ENCODE peak calls at places on chromosomes 16 and 17, in four cellular contexts. One of them, this sample, is unnamed.
A peak's percentile ranks its signal among the peaks of the same experiment; 100 is the strongest.

GRCh38 chr17:2776589-2777241 is 19.5 kb upstream of the RAP1GAP2 start:
- DNase-seq in HepG2: peak; percentile 34
- DNase-seq in A549: peak; percentile 46
- DNase-seq in SK-N-SH: peak; percentile 89
- DNase-seq in this sample: no peak

GRCh38 chr16:85652431-85653221 is 36.1 kb downstream of the GINS2 start:
- DNase-seq in HepG2: peak; percentile 27
- DNase-seq in A549: peak; percentile 25
- DNase-seq in SK-N-SH: peak; percentile 83
- DNase-seq in this sample: no peak

GRCh38 chr17:2192367-2193028 is 111.1 kb downstream of the SMG6 start:
- DNase-seq in HepG2: no peak
- DNase-seq in A549: peak; percentile 54
- DNase-seq in SK-N-SH: peak; percentile 30
- DNase-seq in this sample: peak; percentile 72

GRCh38 chr17:1640329-1641064 is 5.0 kb downstream of the SCARF1 start:
- DNase-seq in HepG2: no peak
- DNase-seq in A549: no peak
- DNase-seq in SK-N-SH: peak; percentile 28
- DNase-seq in this sample: no peak

GRCh38 chr16:83803811-83804210 is 4.0 kb upstream of the HSBP1 start:
- DNase-seq in HepG2: no peak
- DNase-seq in A549: no peak
- DNase-seq in SK-N-SH: no peak
- DNase-seq in this sample: no peak

GRCh38 chr17:40960144-40960543 is 6.6 kb downstream of the KRT39 start:
- DNase-seq in HepG2: no peak
- DNase-seq in A549: no peak
- DNase-seq in SK-N-SH: no peak
- DNase-seq in this sample: no peak

GRCh38 chr16:81600275-81600674 is 155.7 kb downstream of the CMIP start:
- DNase-seq in HepG2: peak; percentile 84
- DNase-seq in A549: no peak
- DNase-seq in SK-N-SH: peak; percentile 81
- DNase-seq in this sample: no peak

GRCh38 chr16:1167276-1168107 is 14.6 kb downstream of the CACNA1H start:
- DNase-seq in HepG2: no peak
- DNase-seq in A549: no peak
- DNase-seq in SK-N-SH: no peak
- DNase-seq in this sample: no peak

GRCh38 chr16:16107839-16108238 is 115.5 kb downstream of the ABCC6 start:
- DNase-seq in HepG2: no peak
- DNase-seq in A549: no peak
- DNase-seq in SK-N-SH: no peak
- DNase-seq in this sample: no peak

GRCh38 chr17:17693955-17694228 is 12.6 kb downstream of the RAI1 start:
- DNase-seq in HepG2: no peak
- DNase-seq in A549: no peak
- DNase-seq in SK-N-SH: no peak
- DNase-seq in this sample: no peak

GRCh38 chr16:50251375-50252081 is 14.8 kb upstream of the ADCY7 start:
- DNase-seq in HepG2: no peak
- DNase-seq in A549: no peak
- DNase-seq in SK-N-SH: no peak
- DNase-seq in this sample: no peak
- TF ChIP-seq PBX3 in HepG2: no peak
- TF ChIP-seq PBX3 in A549: no peak
- TF ChIP-seq PBX3 in SK-N-SH: no peak
- TF ChIP-seq PBX3 in this sample: no peak

GRCh38 chr16:51881731-51882130 is 665.2 kb downstream of the TOX3 start:
- DNase-seq in HepG2: no peak
- DNase-seq in A549: no peak
- DNase-seq in SK-N-SH: no peak
- DNase-seq in this sample: no peak
- TF ChIP-seq PBX3 in HepG2: no peak
- TF ChIP-seq PBX3 in A549: no peak
- TF ChIP-seq PBX3 in SK-N-SH: no peak
- TF ChIP-seq PBX3 in this sample: no peak

GRCh38 chr17:58969612-58970011 is 137.1 kb downstream of the TRIM37 start:
- DNase-seq in HepG2: no peak
- DNase-seq in A549: no peak
- DNase-seq in SK-N-SH: no peak
- DNase-seq in this sample: no peak

GRCh38 chr17:58969156-58969555 is 137.5 kb downstream of the TRIM37 start:
- DNase-seq in HepG2: no peak
- DNase-seq in A549: no peak
- DNase-seq in SK-N-SH: peak; percentile 40
- DNase-seq in this sample: no peak

GRCh38 chr17:58965221-58965620 is 141.5 kb downstream of the TRIM37 start:
- DNase-seq in HepG2: no peak
- DNase-seq in A549: no peak
- DNase-seq in SK-N-SH: no peak
- DNase-seq in this sample: no peak

GRCh38 chr17:58968662-58969061 is 138.0 kb downstream of the TRIM37 start:
- DNase-seq in HepG2: no peak
- DNase-seq in A549: no peak
- DNase-seq in SK-N-SH: no peak
- DNase-seq in this sample: no peak

DNA sequence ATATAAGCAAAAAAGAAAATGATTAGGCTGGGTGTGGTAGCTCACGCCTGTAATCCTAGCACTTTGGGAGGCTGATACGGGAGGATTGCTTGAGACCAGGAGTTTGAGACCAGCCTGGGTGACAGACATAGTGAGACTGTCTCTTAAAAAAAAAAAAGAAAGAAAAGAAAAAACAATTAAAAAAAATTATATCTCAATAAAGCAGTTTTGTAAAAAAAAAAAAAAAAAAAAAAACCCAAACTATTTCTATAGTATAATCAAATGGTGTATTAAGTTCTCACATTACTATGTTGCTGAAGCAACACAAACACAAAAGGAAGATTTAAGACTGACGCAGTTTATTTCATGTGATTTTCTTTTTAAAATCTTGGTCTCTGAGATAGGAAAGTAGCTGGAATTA is 140.5 kb downstream of the TRIM37 start:
- DNase-seq in HepG2: no peak
- DNase-seq in A549: no peak
- DNase-seq in SK-N-SH: no peak
- DNase-seq in this sample: no peak
- TF ChIP-seq PBX3 in HepG2: no peak
- TF ChIP-seq PBX3 in A549: no peak
- TF ChIP-seq PBX3 in SK-N-SH: no peak
- TF ChIP-seq PBX3 in this sample: no peak

DNA sequence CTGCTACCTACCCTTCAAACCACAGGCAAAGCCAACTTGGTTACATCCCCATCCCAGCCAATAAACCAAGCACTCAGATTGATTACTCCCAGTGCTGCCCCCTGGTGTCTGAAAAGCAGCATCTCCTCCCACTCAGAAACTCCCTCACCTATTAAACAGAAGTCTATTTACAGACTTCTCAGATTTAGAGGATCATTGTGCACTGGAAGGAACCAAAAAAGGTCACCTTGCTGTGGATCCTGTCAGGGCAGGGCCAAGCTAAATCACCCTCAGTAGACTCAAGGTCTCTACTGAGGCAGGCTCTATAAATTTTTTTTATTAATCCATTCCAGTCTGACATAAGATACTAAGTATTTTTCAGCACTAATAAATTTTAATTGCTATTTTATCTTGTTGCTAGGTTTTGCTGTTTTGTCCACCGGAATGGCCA is 17.6 kb downstream of the HIGD1B start:
- DNase-seq in HepG2: peak; percentile 71
- DNase-seq in A549: peak; percentile 88
- DNase-seq in SK-N-SH: peak; percentile 79
- DNase-seq in this sample: no peak
- TF ChIP-seq PBX3 in HepG2: no peak
- TF ChIP-seq PBX3 in A549: no peak
- TF ChIP-seq PBX3 in SK-N-SH: no peak
- TF ChIP-seq PBX3 in this sample: no peak

DNA sequence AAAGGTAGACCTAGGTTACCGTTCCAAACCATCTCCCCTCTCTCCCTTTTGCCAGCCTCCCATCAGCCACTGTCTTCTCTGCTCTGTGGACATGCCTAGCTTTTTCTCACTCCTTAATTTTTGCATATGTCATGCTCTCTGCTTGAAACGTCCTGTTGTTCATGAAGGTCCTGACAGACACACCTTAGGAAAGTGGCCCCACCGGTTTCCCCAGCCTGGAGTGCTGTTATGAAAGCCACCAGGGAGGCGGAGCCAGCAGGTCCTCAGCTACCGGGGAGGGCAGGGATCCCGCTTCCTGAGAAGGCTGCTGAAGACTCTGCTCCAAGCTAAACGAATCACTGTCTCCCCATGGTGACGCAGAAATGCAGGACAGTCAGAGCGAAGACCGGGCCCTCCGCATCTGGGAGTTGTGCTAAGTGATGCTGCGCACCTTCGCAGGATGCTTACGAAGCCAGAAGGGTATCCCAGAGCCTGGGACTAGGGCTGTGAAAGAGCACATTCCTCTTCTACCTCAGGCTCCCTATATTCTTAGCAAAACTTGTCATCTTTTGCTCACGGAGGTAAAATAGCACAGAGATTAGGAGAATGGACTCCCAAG is 2.3 kb upstream of the SLC16A11 start:
- DNase-seq in HepG2: peak; percentile 54
- DNase-seq in A549: no peak
- DNase-seq in SK-N-SH: no peak
- DNase-seq in this sample: no peak
- TF ChIP-seq PBX3 in HepG2: no peak
- TF ChIP-seq PBX3 in A549: no peak
- TF ChIP-seq PBX3 in SK-N-SH: no peak
- TF ChIP-seq PBX3 in this sample: no peak

GRCh38 chr16:24975428-24975889 is 39.7 kb downstream of the ARHGAP17 start:
- DNase-seq in HepG2: no peak
- DNase-seq in A549: no peak
- DNase-seq in SK-N-SH: no peak
- DNase-seq in this sample: peak; percentile 76
- TF ChIP-seq PBX3 in HepG2: no peak
- TF ChIP-seq PBX3 in A549: no peak
- TF ChIP-seq PBX3 in SK-N-SH: no peak
- TF ChIP-seq PBX3 in this sample: no peak

This sample was measured in GM12878.